ENCODE peak calls at places on chromosomes 3 and 15, in six cellular contexts. I is GM19239; Z is stimulated activated CD4-positive, alpha-beta T cell treated with anti-CD3 and anti-CD28 coated beads, Interleukin-4, amount 100 ng/mL, for 48 hours; V is MV-4-11; X is hypothalamus; H is NCI-H2029. O is an unnamed sample.

GRCh38 chr3:3629911-3630310 is 169.3 kb upstream of the LRRN1 start:
- DNase-seq in I (no peak), Z (no peak), V (no peak), X (no peak), H (no peak), O (no peak)

GRCh38 chr3:30333903-30334302 is 272.5 kb upstream of the TGFBR2 start:
- DNase-seq in I (no peak), Z (no peak), V (no peak), X (no peak), H (no peak), O (no peak)

GRCh38 chr3:46353639-46354410 is at the start of gene CCR2:
- DNase-seq in I (no peak), Z (no peak), V (peak; percentile 91), X (no peak), H (no peak), O (no peak)

GRCh38 chr3:89000886-89001285 is 106.5 kb upstream of the EPHA3 start:
- DNase-seq in I (no peak), Z (no peak), V (no peak), X (no peak), H (no peak), O (no peak)

GRCh38 chr3:133891662-133892389 is 3.9 kb downstream of the RAB6B start:
- DNase-seq in I (no peak), Z (no peak), V (no peak), X (no peak), H (no peak), O (no peak)

GRCh38 chr15:65326844-65327243 is 22.4 kb downstream of the RNU5B-1 start:
- DNase-seq in I (no peak), Z (no peak), V (no peak), X (no peak), H (no peak), O (no peak)

GRCh38 chr3:18237251-18238005 is 187.7 kb downstream of the SATB1 start:
- DNase-seq in I (no peak), Z (no peak), V (no peak), X (no peak), H (peak; percentile 13), O (no peak)

GRCh38 chr15:82919231-82919886 is 33.2 kb downstream of the HOMER2 start:
- DNase-seq in I (no peak), Z (no peak), V (no peak), X (no peak), H (peak; percentile 66), O (no peak)

GRCh38 chr15:59685737-59686297 is 3.3 kb downstream of the BNIP2 start:
- DNase-seq in I (no peak), Z (no peak), V (peak; percentile 69), X (no peak), H (no peak), O (no peak)

GRCh38 chr3:116445291-116445841 is at the start of gene LSAMP:
- DNase-seq in I (no peak), Z (no peak), V (no peak), X (peak; percentile 85), H (no peak), O (no peak)

GRCh38 chr15:71807125-71807629 is 3.2 kb upstream of the NR2E3 start:
- DNase-seq in I (no peak), Z (no peak), V (peak; percentile 44), X (no peak), H (no peak), O (peak; percentile 31)

GRCh38 chr3:114380233-114380645 is 86.4 kb downstream of the TIGIT start:
- DNase-seq in I (no peak), Z (no peak), V (no peak), X (peak; percentile 67), H (no peak), O (no peak)

GRCh38 chr3:177591371-177591770 is 394.1 kb upstream of the TBL1XR1 start:
- DNase-seq in I (no peak), Z (no peak), V (peak; percentile 92), X (no peak), H (no peak), O (no peak)

GRCh38 chr15:25763954-25764353 is 99.2 kb downstream of the ATP10A start:
- DNase-seq in I (no peak), Z (no peak), V (no peak), X (no peak), H (no peak), O (no peak)

GRCh38 chr3:195796795-195797194 is 14.9 kb downstream of the MUC4 start:
- DNase-seq in I (no peak), Z (no peak), V (no peak), X (no peak), H (no peak), O (no peak)